ENCODE peak calls at places on chromosomes 16 and 17, in nine cellular contexts. M is transverse colon, U is A549, D is tibial nerve, H is stomach, T is sigmoid colon, Y is ovary, V is esophagus muscularis mucosa, A is GM12878. Q is an unnamed sample.

GRCh38 chr16:495127-495748 is 32.3 kb upstream of the CAPN15 start:
- DNase-seq in A (no peak), U (peak), V (no peak), D (no peak), T (no peak), H (no peak), Y (no peak), M (peak), Q (no peak)

GRCh38 chr16:50146479-50147435 is 6.3 kb upstream of the TENT4B start:
- DNase-seq in T (no peak), Y (no peak), M (no peak), A (no peak), V (no peak), U (no peak), H (no peak), D (no peak), Q (no peak)

GRCh38 chr16:80583466-80583865 is 42.7 kb downstream of the DYNLRB2 start:
- DNase-seq in M (no peak), U (no peak), V (no peak), A (no peak), H (no peak), Y (no peak), T (no peak), D (no peak), Q (no peak)

GRCh38 chr17:30576326-30576861 is 99.2 kb downstream of the GOSR1 start:
- DNase-seq in D (no peak), T (no peak), A (no peak), H (no peak), V (no peak), M (no peak), U (no peak), Y (no peak), Q (peak)

GRCh38 chr17:39618252-39618913 is 8.4 kb upstream of the PPP1R1B start:
- DNase-seq in D (no peak), A (no peak), V (no peak), U (no peak), H (no peak), Y (no peak), M (peak), T (no peak), Q (peak)

GRCh38 chr17:15920758-15921239 is 24.1 kb upstream of the ADORA2B start:
- DNase-seq in M (peak), U (peak), V (no peak), T (peak), A (no peak), H (no peak), Y (no peak), D (no peak), Q (peak)

GRCh38 chr16:58462997-58463891 is 36.7 kb upstream of the NDRG4 start:
- DNase-seq in D (no peak), T (no peak), V (no peak), Y (no peak), U (no peak), M (no peak), H (no peak), A (no peak), Q (peak)

GRCh38 chr16:87178177-87178863 is 138.9 kb downstream of the C16orf95 start:
- DNase-seq in V (no peak), A (no peak), Y (no peak), T (no peak), H (no peak), D (no peak), U (no peak), M (no peak), Q (no peak)

GRCh38 chr17:11836508-11836907 is 160.8 kb downstream of the ZNF18 start:
- DNase-seq in H (no peak), T (no peak), A (no peak), Y (no peak), D (no peak), U (no peak), M (no peak), V (no peak), Q (no peak)

GRCh38 chr17:77796201-77796860 is 162.2 kb upstream of the TNRC6C start:
- DNase-seq in H (no peak), V (no peak), A (no peak), U (no peak), D (no peak), Y (no peak), T (peak), M (no peak), Q (no peak)

GRCh38 chr17:55354941-55355340 is 66.7 kb downstream of the MMD start:
- DNase-seq in V (no peak), H (no peak), A (no peak), D (no peak), Y (no peak), U (no peak), T (no peak), M (no peak), Q (no peak)

GRCh38 chr16:84596801-84597517 is 20.9 kb downstream of the COTL1 start:
- DNase-seq in A (no peak), T (no peak), H (no peak), D (no peak), Y (no peak), V (no peak), M (no peak), U (no peak), Q (no peak)

GRCh38 chr16:70750893-70751467 is 50.0 kb downstream of the VAC14 start:
- DNase-seq in A (no peak), U (peak), Y (peak), D (peak), H (peak), M (peak), T (peak), V (peak), Q (no peak)

GRCh38 chr16:62018301-62019060 is 17.8 kb downstream of the CDH8 start:
- DNase-seq in A (no peak), U (no peak), D (no peak), M (no peak), H (no peak), T (no peak), V (no peak), Y (no peak), Q (no peak)

GRCh38 chr17:63753215-63753614 is 11.6 kb upstream of the STRADA start:
- DNase-seq in T (no peak), Y (no peak), A (no peak), V (no peak), D (no peak), M (no peak), H (no peak), U (no peak), Q (no peak)

GRCh38 chr17:28745777-28746473 is 2.1 kb downstream of the TRAF4 start:
- DNase-seq in T (no peak), M (peak), D (no peak), H (peak), U (peak), V (no peak), A (no peak), Y (no peak), Q (peak)

GRCh38 chr16:31409433-31409832 is 16.3 kb downstream of the ITGAD start:
- DNase-seq in A (no peak), D (no peak), U (peak), T (no peak), H (no peak), M (no peak), V (no peak), Y (no peak), Q (no peak)

GRCh38 chr17:8123695-8124349 is at the start of gene HES7:
- DNase-seq in U (peak), Y (peak), V (no peak), M (no peak), H (no peak), D (no peak), T (peak), A (no peak), Q (no peak)

GRCh38 chr16:30987581-30988190 is 2.7 kb downstream of the HSD3B7 start:
- DNase-seq in A (no peak), T (no peak), U (no peak), M (no peak), Y (no peak), V (no peak), D (no peak), H (no peak), Q (no peak)

DNA sequence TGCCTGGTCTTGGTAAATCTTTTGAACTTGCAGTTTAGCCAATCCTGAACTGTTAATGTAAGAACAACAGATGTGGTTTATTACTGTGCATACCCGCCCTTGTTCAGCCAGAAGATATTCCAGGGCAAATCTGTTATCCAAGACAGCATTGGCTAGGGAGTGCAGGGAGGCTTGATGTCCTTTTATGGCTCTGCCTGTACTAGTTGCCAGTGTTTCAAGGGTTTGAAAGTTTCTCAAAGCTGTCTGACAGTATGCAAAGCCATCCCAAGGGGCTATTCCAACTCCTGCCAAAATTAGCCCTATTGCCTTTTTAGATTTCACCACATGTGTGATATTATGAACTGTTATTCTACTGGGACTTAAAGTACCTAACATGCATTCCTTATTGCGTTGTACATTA is 30.1 kb downstream of the LCMT1 start:
- DNase-seq in Y (no peak), D (no peak), M (no peak), H (no peak), T (no peak), U (no peak), A (no peak), V (no peak), Q (no peak)
- TF ChIP-seq EP300 in Y (no peak), D (no peak), M (no peak), H (no peak), T (no peak), U (no peak), A (no peak), V (no peak), Q (no peak)

DNA sequence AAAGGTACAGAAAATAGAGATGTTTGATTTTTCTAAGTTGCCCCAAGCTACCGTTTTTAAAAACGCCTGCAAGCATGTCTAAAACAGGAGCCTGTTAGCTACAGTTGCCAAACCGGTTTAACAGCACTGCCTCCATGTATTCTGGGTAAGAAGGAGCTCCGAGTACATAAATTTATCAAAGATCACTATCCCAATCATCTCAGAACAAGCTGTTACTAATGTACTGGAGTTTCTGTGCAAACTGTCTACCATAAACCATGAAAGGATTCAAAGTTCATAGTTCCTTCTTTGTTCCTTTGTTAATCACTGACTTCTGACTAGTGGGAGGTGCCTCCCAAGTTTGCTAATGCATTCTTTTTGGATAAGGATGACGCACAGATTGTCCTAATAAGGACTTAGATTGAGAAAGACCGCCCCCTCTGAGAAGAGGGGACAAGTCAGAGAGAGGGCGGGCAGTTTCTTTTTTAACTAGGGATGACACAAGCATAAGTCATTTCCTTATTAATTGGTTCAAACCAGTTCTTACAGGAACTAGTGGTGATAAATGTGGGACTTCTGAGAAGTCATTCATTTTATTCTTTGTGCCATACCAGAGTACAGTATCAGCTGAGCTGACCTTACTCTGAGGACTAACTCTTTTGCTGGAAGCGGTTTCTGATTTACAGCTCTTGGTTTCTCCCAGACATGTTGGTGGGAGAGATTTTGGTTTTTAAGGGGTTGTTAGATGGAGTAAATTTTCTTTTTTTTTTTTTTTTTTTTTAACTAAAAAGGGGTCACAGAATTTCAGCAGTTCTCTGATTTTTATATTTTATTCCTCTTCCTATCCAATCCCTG is 55.2 kb downstream of the TUBD1 start:
- DNase-seq in A (peak), T (peak), H (peak), D (no peak), V (no peak), U (peak), M (peak), Y (peak), Q (no peak)
- TF ChIP-seq EP300 in A (peak), T (peak), H (peak), D (peak), V (peak), U (peak), M (peak), Y (peak), Q (peak)

GRCh38 chr16:88977028-88977844 is at the start of gene CBFA2T3:
- DNase-seq in Y (peak), D (peak), A (no peak), V (peak), M (peak), T (peak), H (peak), U (no peak), Q (peak)
- TF ChIP-seq EP300 in Y (no peak), D (no peak), A (no peak), V (no peak), M (no peak), T (no peak), H (no peak), U (no peak), Q (no peak)

DNA sequence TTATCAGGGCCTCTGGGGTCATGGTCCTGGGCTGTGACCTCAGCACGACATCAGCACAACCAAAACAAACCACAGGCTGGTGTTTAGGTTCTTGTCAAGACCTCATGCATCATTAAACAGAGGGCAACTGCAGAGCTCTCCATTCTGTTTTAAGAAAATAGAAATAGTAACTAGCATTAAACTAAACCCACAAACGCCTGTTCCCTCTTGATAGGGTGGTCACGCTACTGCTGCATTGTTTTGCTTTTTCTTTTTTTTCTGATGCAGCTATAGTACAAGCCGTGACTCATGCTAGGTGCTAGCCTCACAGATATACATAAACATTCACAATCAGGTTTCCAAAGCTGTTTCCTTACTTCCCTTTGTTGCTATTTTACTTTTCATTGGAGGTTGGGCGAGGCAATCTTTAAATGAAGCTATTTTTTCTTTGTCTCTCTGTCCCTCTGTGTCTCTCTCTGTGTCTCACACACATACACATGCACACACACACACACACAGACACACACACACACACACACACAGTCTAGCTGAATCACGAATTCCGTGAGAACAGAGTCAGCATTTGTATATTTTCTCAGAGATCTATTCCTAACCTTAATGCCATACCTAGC is 310.3 kb downstream of the CDH13 start:
- DNase-seq in V (no peak), M (no peak), H (no peak), D (no peak), U (no peak), T (no peak), A (no peak), Y (no peak), Q (no peak)
- TF ChIP-seq EP300 in V (no peak), M (no peak), H (no peak), D (no peak), U (no peak), T (no peak), A (no peak), Y (no peak), Q (no peak)

DNA sequence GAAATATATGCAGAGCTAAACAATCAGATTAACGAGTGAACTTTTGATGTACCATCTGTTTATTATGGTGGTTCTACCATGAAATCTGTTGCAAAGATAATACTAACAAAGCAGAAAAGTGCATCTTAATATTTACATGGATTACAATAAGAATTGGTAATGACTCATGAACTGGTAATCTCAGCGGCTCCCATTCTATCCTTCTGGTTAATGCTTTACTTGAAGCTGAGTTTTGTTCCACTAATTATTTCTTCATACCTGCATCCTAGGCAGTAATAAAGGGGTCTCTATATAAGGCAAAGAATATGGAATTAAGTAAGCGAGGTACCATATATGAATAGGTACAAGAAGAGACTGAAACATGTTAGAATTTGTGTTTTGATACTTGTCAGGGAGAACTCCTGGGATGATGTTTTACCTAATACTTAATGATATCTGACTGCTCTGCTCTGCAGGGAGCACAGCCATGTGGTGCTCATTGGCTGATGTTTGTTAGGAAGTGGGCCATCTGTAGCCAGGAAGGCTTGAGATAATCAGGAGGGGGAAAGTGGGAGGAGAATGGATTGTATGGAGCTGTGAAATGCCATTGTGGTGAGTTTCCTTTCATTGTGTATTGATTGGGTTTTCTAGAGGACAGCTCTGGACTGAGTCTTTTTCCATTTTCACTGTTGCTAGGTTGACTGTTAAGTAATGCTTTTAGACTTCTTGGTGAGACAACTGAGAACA is 52.6 kb downstream of the MAP2K6 start:
- DNase-seq in D (no peak), H (no peak), A (no peak), M (no peak), V (no peak), U (peak), Y (no peak), T (no peak), Q (no peak)
- TF ChIP-seq EP300 in D (no peak), H (no peak), A (no peak), M (no peak), V (no peak), U (no peak), Y (no peak), T (no peak), Q (no peak)

GRCh38 chr17:9904277-9905077 is 594 bp downstream of the RCVRN start:
- DNase-seq in U (no peak), Y (no peak), A (no peak), V (no peak), H (no peak), T (no peak), D (no peak), M (no peak), Q (peak)

GRCh38 chr17:9907131-9907530 is 2.1 kb upstream of the RCVRN start:
- DNase-seq in H (no peak), V (no peak), U (no peak), D (no peak), A (no peak), Y (no peak), T (no peak), M (no peak), Q (no peak)

GRCh38 chr17:9906616-9907015 is 1.5 kb upstream of the RCVRN start:
- DNase-seq in Y (no peak), A (no peak), M (no peak), U (no peak), D (no peak), V (no peak), H (no peak), T (no peak), Q (no peak)

GRCh38 chr17:9905078-9905415 is at the start of gene RCVRN:
- DNase-seq in A (no peak), U (no peak), V (no peak), H (no peak), Y (no peak), T (no peak), M (no peak), D (no peak), Q (peak)

GRCh38 chr17:9905902-9906301 is 831 bp upstream of the RCVRN start:
- DNase-seq in A (no peak), V (no peak), U (peak), T (no peak), Y (no peak), D (no peak), M (no peak), H (no peak), Q (no peak)
- TF ChIP-seq EP300 in A (no peak), V (no peak), U (no peak), T (no peak), Y (no peak), D (no peak), M (no peak), H (no peak), Q (no peak)